ENCODE peak calls at places on chromosomes 16 and 17, in five cellular contexts. E is activated CD8-positive, alpha-beta T cell treated with anti-CD3 and anti-CD28 coated beads for 36 hours; V is activated T-cell treated with anti-CD3 and anti-CD28 coated beads, Interleukin-2, amount 50 U/mL, for 4 hours; Y is right cardiac atrium; L is CD4-positive, CD25-positive, alpha-beta regulatory T cell. N is an unnamed sample.

GRCh38 chr17:64974750-64975317 is 55.6 kb upstream of the LRRC37A3 start:
- ATAC-seq in E (peak), V (peak), Y (no peak), L (no peak), N (no peak)

GRCh38 chr17:66552381-66552780 is 250.0 kb downstream of the PRKCA start:
- ATAC-seq in E (no peak), V (no peak), Y (no peak), L (no peak), N (no peak)

GRCh38 chr16:88524973-88525662 is 45.1 kb upstream of the ZC3H18 start:
- ATAC-seq in E (no peak), V (no peak), Y (no peak), L (peak), N (no peak)

GRCh38 chr17:37642706-37643105 is 540 bp downstream of the DDX52 start:
- ATAC-seq in E (peak), V (peak), Y (peak), L (no peak), N (no peak)

GRCh38 chr17:72720494-72720825 is 372.0 kb downstream of the SLC39A11 start:
- ATAC-seq in E (no peak), V (no peak), Y (no peak), L (no peak), N (no peak)

GRCh38 chr17:74427048-74427762 is 4.7 kb upstream of the GPRC5C start:
- ATAC-seq in E (no peak), V (no peak), Y (peak), L (no peak), N (no peak)

GRCh38 chr16:26649646-26650045 is 417.1 kb upstream of the C16orf82 start:
- ATAC-seq in E (no peak), V (no peak), Y (no peak), L (no peak), N (no peak)

GRCh38 chr17:39979021-39979660 is 1.5 kb upstream of the PSMD3 start:
- ATAC-seq in E (no peak), V (no peak), Y (no peak), L (no peak), N (no peak)

GRCh38 chr16:81469710-81470481 is 25.3 kb downstream of the CMIP start:
- ATAC-seq in E (peak), V (peak), Y (no peak), L (peak), N (peak)

GRCh38 chr16:79286646-79287423 is 313.7 kb downstream of the MAF start:
- ATAC-seq in E (peak), V (peak), Y (peak), L (peak), N (peak)

GRCh38 chr17:44184212-44184810 is 2.5 kb upstream of the TMUB2 start:
- ATAC-seq in E (no peak), V (no peak), Y (no peak), L (no peak), N (no peak)

GRCh38 chr17:77634710-77635109 is 323.8 kb upstream of the TNRC6C start:
- ATAC-seq in E (peak), V (peak), Y (no peak), L (no peak), N (no peak)

GRCh38 chr17:50249887-50250286 is 24.4 kb upstream of the TMEM92 start:
- ATAC-seq in E (no peak), V (no peak), Y (no peak), L (no peak), N (no peak)

GRCh38 chr17:7043544-7044268 is at the start of gene SLC16A11:
- ATAC-seq in E (peak), V (peak), Y (peak), L (no peak), N (peak)

GRCh38 chr17:7823581-7824001 is 10.4 kb upstream of the KDM6B start:
- ATAC-seq in E (no peak), V (no peak), Y (no peak), L (no peak), N (no peak)

GRCh38 chr16:8632675-8633182 is 11.2 kb downstream of the METTL22 start:
- ATAC-seq in E (no peak), V (no peak), Y (peak), L (peak), N (peak)

GRCh38 chr17:68378202-68379149 is 78.8 kb downstream of the WIPI1 start:
- ATAC-seq in E (no peak), V (no peak), Y (peak), L (no peak), N (peak)

GRCh38 chr17:48444531-48445247 is 14.7 kb upstream of the SKAP1 start:
- ATAC-seq in E (peak), V (peak), Y (no peak), L (no peak), N (no peak)

GRCh38 chr17:66135896-66136295 is 56.0 kb downstream of the CEP112 start:
- ATAC-seq in E (no peak), V (no peak), Y (no peak), L (no peak), N (no peak)

GRCh38 chr17:78924481-78925151 is 571 bp downstream of the TIMP2 start:
- ATAC-seq in E (no peak), V (peak), Y (no peak), L (no peak), N (no peak)

GRCh38 chr17:43769859-43770258 is 8.9 kb downstream of the DUSP3 start:
- ATAC-seq in E (no peak), V (no peak), Y (no peak), L (no peak), N (no peak)

GRCh38 chr16:2040031-2040430 is 7.6 kb downstream of the NTHL1 start:
- ATAC-seq in E (no peak), V (no peak), Y (peak), L (no peak), N (no peak)

GRCh38 chr16:2070576-2071453 is 23.0 kb downstream of the TSC2 start:
- ATAC-seq in E (no peak), V (no peak), Y (no peak), L (no peak), N (no peak)

GRCh38 chr16:1215574-1216295 is 9.3 kb downstream of the TPSG1 start:
- ATAC-seq in E (no peak), V (no peak), Y (no peak), L (no peak), N (no peak)

GRCh38 chr16:83907111-83907510 is 8.2 kb downstream of the MLYCD start:
- ATAC-seq in E (no peak), V (no peak), Y (no peak), L (no peak), N (no peak)

GRCh38 chr17:78226752-78227454 is 4.5 kb upstream of the TMEM235 start:
- ATAC-seq in E (no peak), V (peak), Y (no peak), L (no peak), N (peak)

GRCh38 chr16:29662000-29662728 is 883 bp upstream of the SPN start:
- ATAC-seq in E (no peak), V (no peak), Y (no peak), L (no peak), N (no peak)

N was measured in gastroesophageal sphincter.